ENCODE peak calls at places on chromosome 17, in seven cellular contexts. R is CD4-positive, alpha-beta T cell; C is colonic mucosa; Y is ascending aorta; G is esophagus muscularis mucosa; L is HFF-Myc; M is GM23338. A is an unnamed sample.

GRCh38 chr17:63842173-63842539 is 329 bp downstream of the SMARCD2 start:
- DNase-seq in R (no peak), Y (peak; percentile 77), C (peak; percentile 53), M (peak; percentile 62), L (no peak), G (no peak), A (no peak)

GRCh38 chr17:58060596-58061191 is 22.5 kb upstream of the DYNLL2 start:
- DNase-seq in R (no peak), M (no peak), C (no peak), L (no peak), G (no peak), Y (peak; percentile 40), A (no peak)

GRCh38 chr17:5822281-5823060 is 238.2 kb upstream of the NLRP1 start:
- DNase-seq in R (no peak), L (no peak), M (no peak), C (no peak), Y (no peak), G (no peak), A (no peak)

GRCh38 chr17:65389956-65390355 is 171.5 kb downstream of the AXIN2 start:
- DNase-seq in R (no peak), C (no peak), M (no peak), L (peak; percentile 32), Y (no peak), G (no peak), A (no peak)

GRCh38 chr17:62787358-62787757 is 20.8 kb downstream of the MARCHF10 start:
- DNase-seq in M (no peak), Y (no peak), C (no peak), L (no peak), G (no peak), R (no peak), A (no peak)

GRCh38 chr17:19338031-19338990 is 24.2 kb downstream of the B9D1 start:
- DNase-seq in Y (peak; percentile 66), L (no peak), M (peak; percentile 87), R (peak; percentile 51), G (no peak), C (peak; percentile 60), A (peak; percentile 60)

GRCh38 chr17:63120406-63120805 is 154.4 kb downstream of the TANC2 start:
- DNase-seq in M (no peak), R (no peak), L (no peak), G (no peak), Y (no peak), C (no peak), A (no peak)

GRCh38 chr17:59353936-59354755 is 22.7 kb downstream of the YPEL2 start:
- DNase-seq in M (peak; percentile 60), L (no peak), R (no peak), C (no peak), G (no peak), Y (no peak), A (no peak)

GRCh38 chr17:78789663-78790181 is 7.6 kb upstream of the CYTH1 start:
- DNase-seq in R (peak; percentile 42), G (peak; percentile 95), Y (peak; percentile 79), L (no peak), M (no peak), C (peak; percentile 93), A (no peak)

GRCh38 chr17:76943202-76943601 is 75.0 kb downstream of the MGAT5B start:
- DNase-seq in L (no peak), Y (no peak), C (no peak), R (no peak), M (peak; percentile 21), G (no peak), A (no peak)

GRCh38 chr17:38705803-38706624 is 941 bp downstream of the MLLT6 start:
- DNase-seq in L (no peak), R (no peak), Y (peak; percentile 82), C (peak; percentile 75), M (peak; percentile 80), G (no peak), A (peak; percentile 80)

DNA sequence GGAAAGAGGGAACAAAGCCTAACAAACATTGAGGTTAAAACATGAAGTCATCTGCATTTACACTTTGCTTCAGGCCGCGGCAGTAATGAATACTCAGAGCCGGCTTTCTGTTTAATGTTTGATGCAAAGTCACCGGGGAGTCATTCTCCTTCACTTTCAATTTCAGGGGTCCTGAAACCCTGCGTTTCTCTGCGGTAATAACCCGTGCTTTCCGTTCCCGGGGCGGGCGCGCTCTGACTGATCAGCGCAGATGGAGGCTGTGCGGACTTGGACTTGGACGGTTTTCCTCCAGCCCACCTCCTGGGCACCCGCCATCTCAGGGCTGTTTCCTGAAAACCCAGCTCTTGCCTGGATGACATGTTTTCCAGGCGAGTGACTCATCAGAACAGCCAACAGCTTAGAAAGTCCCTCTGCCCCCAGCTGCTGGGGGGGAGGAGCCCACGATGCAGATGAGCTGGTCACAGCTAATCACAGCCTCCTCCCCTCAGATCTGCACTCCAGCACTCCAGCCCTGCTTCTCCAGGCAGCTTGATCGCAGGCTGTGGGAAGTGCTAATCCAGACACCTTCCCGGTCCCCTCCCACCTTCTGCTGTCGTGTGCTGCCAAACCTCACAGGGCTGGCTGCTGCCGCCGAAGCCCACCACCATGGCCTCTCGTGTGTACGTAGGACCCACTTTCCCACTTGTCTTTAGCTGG is 158.6 kb upstream of the CHMP6 start:
- DNase-seq in G (peak; percentile 96), M (peak; percentile 92), R (peak; percentile 52), L (peak; percentile 97), Y (peak; percentile 95), C (peak; percentile 83), A (peak; percentile 88)
- TF ChIP-seq CTCF in G (no peak), M (no peak), R (no peak), L (no peak), Y (no peak), C (no peak), A (no peak)

GRCh38 chr17:71830916-71831315 is 289.9 kb upstream of the SOX9 start:
- DNase-seq in G (no peak), Y (no peak), L (no peak), R (no peak), M (peak; percentile 69), C (no peak), A (no peak)
- TF ChIP-seq CTCF in G (no peak), Y (no peak), L (no peak), R (no peak), M (peak; percentile 38), C (no peak), A (no peak)

GRCh38 chr17:69723741-69724140 is 309.2 kb downstream of the MAP2K6 start:
- DNase-seq in R (no peak), G (no peak), M (no peak), C (no peak), L (no peak), Y (no peak), A (no peak)
- TF ChIP-seq CTCF in R (no peak), G (no peak), M (peak; percentile 25), C (no peak), L (peak; percentile 16), Y (no peak), A (no peak)

DNA sequence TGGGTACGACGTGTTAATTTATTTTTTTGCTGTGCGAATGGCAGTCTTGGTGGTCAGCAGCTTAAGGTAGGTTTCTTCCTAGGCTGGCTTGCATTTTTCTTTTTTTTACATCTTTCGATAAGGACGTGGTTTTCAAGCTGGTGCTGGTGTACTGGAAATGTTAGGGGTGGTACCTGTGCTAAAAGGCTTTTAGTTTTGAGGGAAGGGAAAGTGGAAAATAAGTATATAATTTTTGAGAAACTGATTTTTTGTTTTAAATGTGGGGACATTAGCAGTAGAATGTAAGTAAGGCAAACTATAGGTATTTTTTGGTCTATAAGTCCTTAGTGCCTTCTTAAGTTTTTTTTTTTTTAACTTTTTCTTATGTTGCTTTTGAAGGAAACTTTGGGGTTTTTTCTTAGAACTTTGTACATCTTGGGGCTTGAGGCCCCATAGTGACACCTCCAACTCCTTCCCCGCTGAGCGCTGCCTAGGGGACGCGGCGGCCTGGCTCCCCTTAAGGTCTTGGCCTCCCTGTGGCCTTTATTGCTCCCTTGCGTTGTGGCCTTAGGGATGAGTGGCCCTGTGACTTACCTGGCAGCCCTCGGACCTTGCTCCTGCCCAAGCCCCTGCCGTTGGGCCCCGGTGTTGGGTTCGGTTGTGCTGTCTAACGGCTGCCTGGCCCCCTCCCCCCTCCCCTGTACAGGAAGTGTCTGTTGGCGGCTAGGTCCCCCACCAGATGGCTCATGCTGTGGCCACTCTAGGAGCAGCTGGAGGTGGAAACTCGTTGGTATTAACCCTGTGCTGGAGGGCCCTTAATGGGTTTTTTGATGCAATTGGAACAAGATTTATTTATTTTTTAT is 88.0 kb upstream of the RPRML start:
- DNase-seq in C (peak; percentile 81), R (peak; percentile 70), Y (peak; percentile 86), L (peak; percentile 73), G (peak; percentile 94), M (peak; percentile 94), A (peak; percentile 86)
- TF ChIP-seq CTCF in C (no peak), R (no peak), Y (no peak), L (peak; percentile 19), G (peak; percentile 7), M (no peak), A (no peak)

DNA sequence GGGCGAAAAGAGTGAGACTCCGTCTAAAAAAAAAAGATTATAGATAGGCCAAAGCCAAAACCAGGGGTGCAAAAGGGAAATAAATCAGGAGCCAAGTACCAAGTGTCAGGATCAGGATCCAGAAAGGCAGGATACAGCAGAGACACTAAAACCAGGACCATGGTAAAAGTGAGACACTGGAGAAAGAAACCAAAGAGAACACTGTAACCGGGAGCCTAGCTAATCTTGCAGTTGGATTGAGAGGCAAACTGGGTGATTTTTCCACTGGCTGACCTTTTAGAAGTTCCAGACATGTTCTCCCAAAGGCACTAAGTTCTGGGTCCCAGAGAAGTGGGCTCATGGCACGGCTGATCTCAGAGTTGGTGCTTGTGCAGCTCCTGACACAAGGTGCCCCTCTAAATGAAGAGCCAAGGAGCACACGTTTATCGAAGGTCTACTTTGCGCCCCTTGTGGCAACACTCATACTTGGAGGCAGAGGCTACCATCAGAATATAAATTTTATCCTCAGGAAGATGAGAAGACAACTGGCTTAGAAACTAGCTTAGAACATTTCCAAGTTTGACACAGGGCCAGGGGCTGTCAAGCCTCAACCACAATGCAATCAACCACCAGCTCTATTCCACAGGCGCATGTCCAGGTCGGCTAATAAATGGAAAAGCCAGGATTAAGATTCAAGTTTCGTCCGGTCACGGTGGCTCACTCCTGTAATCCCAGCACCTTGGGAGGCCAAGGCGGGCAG is 27.5 kb upstream of the HELZ start:
- DNase-seq in C (no peak), G (no peak), R (no peak), M (peak; percentile 85), L (no peak), Y (no peak), A (no peak)
- TF ChIP-seq CTCF in C (no peak), G (peak; percentile 10), R (no peak), M (peak; percentile 71), L (peak; percentile 49), Y (no peak), A (no peak)

DNA sequence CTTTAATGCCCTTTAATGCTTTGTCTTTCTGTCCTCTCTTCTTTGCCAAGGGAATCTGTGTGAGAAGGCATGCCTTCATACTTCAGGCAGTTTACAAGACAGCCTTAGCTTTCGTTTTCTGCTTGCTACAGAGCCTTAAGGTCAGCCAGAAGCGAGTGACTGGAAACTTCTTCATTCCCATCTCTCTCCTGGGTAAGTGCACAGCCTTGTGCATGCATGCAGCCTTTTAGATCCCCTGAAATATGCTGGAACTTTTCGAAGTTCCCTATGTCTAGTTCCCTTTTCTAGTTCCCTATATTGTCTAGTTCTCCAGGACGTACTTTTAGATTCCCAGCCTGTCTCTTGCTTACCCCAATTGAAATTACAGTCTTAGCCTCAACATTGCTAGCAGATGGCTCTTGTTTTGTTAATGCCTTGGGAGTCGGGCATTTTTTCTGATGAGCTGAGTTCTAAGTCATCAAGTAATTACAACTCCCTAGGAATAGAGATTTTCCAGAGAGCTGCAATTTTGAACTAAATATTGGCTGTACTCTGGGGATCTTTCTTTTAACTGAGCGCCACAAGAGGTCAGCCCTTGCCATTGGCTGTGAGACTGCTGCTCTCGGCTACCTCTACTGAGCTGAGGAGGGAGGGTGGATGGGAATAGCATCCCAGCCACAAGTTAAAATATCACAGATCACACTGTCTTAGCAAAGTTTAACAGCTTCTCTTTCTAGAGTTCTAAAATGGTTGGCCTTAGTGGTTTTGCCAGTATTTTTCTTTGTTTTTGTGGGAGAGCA is 22.7 kb upstream of the PPM1D start:
- DNase-seq in L (no peak), C (peak; percentile 38), M (peak; percentile 47), G (no peak), R (no peak), Y (peak; percentile 71), A (no peak)
- TF ChIP-seq CTCF in L (peak; percentile 25), C (no peak), M (no peak), G (peak; percentile 46), R (peak; percentile 26), Y (peak; percentile 37), A (no peak)

A was measured in Calu3.